ENCODE peak calls at places on chromosomes 5 and 9, in ten cellular contexts. O is psoas muscle; J is T-helper 9 cell; R is Calu3; S is activated CD8-positive, alpha-beta memory T cell treated with anti-CD3 and anti-CD28 coated beads for 24 hours; Z is cerebellar nuclear complex; E is CD8-positive, alpha-beta T cell; Q is astrocyte; G is activated CD4-positive, alpha-beta T cell treated with anti-CD3 and anti-CD28 coated beads, Interleukin-2, amount 50 U/mL, for 1 hour; Y is T-helper 2 cell. P is an unnamed sample.

GRCh38 chr9:35619800-35620158 is 1.6 kb upstream of the CD72 start:
- DNase-seq in Y (no peak), J (no peak), R (no peak), Z (no peak), E (no peak), G (no peak), Q (no peak), O (no peak), S (no peak), P (no peak)

GRCh38 chr9:91208837-91209236 is 152.9 kb downstream of the AUH start:
- DNase-seq in O (no peak), Y (no peak), J (no peak), Q (no peak), S (no peak), E (no peak), Z (no peak), R (no peak), G (no peak), P (no peak)

GRCh38 chr9:16870606-16871357 is at the start of gene BNC2:
- DNase-seq in Y (no peak), O (peak; percentile 82), G (no peak), Z (no peak), R (peak; percentile 7), E (no peak), J (no peak), Q (peak; percentile 42), S (no peak), P (peak; percentile 40)

GRCh38 chr9:135515541-135515951 is 5.7 kb upstream of the LCN1 start:
- DNase-seq in Q (no peak), Z (no peak), G (no peak), R (no peak), S (no peak), Y (no peak), E (no peak), O (no peak), J (no peak), P (no peak)

GRCh38 chr9:87615547-87616148 is 110.3 kb upstream of the CTSL start:
- DNase-seq in O (no peak), E (no peak), Z (no peak), S (no peak), Q (peak; percentile 37), R (peak; percentile 67), Y (no peak), G (no peak), J (no peak), P (no peak)

GRCh38 chr5:36214434-36214833 is 27.3 kb downstream of the NADK2 start:
- DNase-seq in O (no peak), Q (no peak), E (no peak), Z (no peak), J (no peak), R (no peak), Y (no peak), S (no peak), G (no peak), P (no peak)

GRCh38 chr5:173729079-173729765 is 112.8 kb upstream of the BOD1 start:
- DNase-seq in G (no peak), O (no peak), E (no peak), R (no peak), J (no peak), Z (no peak), S (no peak), Q (no peak), Y (no peak), P (no peak)

GRCh38 chr9:136311433-136312375 is 7.8 kb upstream of the CCDC187 start:
- DNase-seq in G (no peak), O (no peak), E (no peak), Y (no peak), Q (no peak), R (peak; percentile 54), J (no peak), Z (no peak), S (no peak), P (peak; percentile 19)

GRCh38 chr5:119269061-119269579 is 86.7 kb upstream of the TNFAIP8 start:
- DNase-seq in S (no peak), Q (peak; percentile 28), O (peak; percentile 59), Y (no peak), J (no peak), G (peak; percentile 28), E (no peak), Z (no peak), R (peak; percentile 51), P (peak; percentile 68)

GRCh38 chr9:20394928-20395327 is 227.4 kb downstream of the MLLT3 start:
- DNase-seq in S (no peak), R (no peak), Z (no peak), Y (no peak), J (no peak), Q (no peak), G (no peak), E (no peak), O (no peak), P (no peak)

GRCh38 chr5:138943615-138944173 is 68.6 kb upstream of the LRRTM2 start:
- DNase-seq in Z (no peak), J (no peak), R (no peak), E (no peak), G (no peak), Y (no peak), S (no peak), O (no peak), Q (no peak), P (no peak)

GRCh38 chr5:137822983-137823382 is 44.7 kb upstream of the MYOT start:
- DNase-seq in O (no peak), Z (no peak), G (no peak), Y (no peak), R (no peak), S (no peak), Q (no peak), J (no peak), E (no peak), P (no peak)

GRCh38 chr5:96149546-96149945 is 187.9 kb upstream of the ELL2 start:
- DNase-seq in R (no peak), Q (no peak), S (no peak), G (no peak), E (no peak), Z (no peak), Y (no peak), J (no peak), O (no peak), P (peak; percentile 45)

GRCh38 chr5:122156724-122157325 is 27.5 kb downstream of the ZNF474 start:
- DNase-seq in S (no peak), R (peak; percentile 36), Z (no peak), G (no peak), J (no peak), O (no peak), Q (peak; percentile 39), Y (no peak), E (no peak), P (peak; percentile 54)

GRCh38 chr5:108753877-108754276 is 6.2 kb downstream of the FER start:
- DNase-seq in S (no peak), J (no peak), Z (no peak), R (no peak), E (no peak), Q (peak; percentile 83), G (no peak), O (no peak), Y (no peak), P (no peak)

GRCh38 chr9:5869315-5870019 is 21.2 kb upstream of the MLANA start:
- DNase-seq in J (no peak), E (no peak), G (peak; percentile 12), R (no peak), S (no peak), Q (no peak), Z (no peak), O (no peak), Y (no peak), P (no peak)

P was measured in MM.1S.